ENCODE peak calls at places on chromosome 12, in ten cellular contexts. R is hippocampal formation, O is substantia nigra, K is Peyer's patch, T is germinal center, X is NCI-H1417, Y is activated T-cell treated with anti-CD3 and anti-CD28 coated beads for 24 hours, J is NCI-H524, Z is SK-N-SH, L is NCI-H446. I is an unnamed sample.

GRCh38 chr12:68481181-68481941 is 129.3 kb upstream of the RAP1B start:
- DNase-seq in R (no peak), O (no peak), K (no peak), T (peak; percentile 21), X (no peak), Y (no peak), J (no peak), Z (no peak), L (no peak), I (no peak)

GRCh38 chr12:109741970-109742372 is 28.3 kb downstream of the FAM222A start:
- DNase-seq in R (no peak), O (no peak), K (no peak), T (no peak), X (peak; percentile 37), Y (no peak), J (no peak), Z (peak; percentile 46), L (no peak), I (no peak)

GRCh38 chr12:26970136-26970535 is 31.9 kb downstream of the FGFR1OP2 start:
- DNase-seq in R (no peak), O (no peak), K (no peak), T (no peak), X (no peak), Y (no peak), J (no peak), Z (no peak), L (no peak), I (no peak)

GRCh38 chr12:114316076-114316475 is 89.9 kb downstream of the TBX5 start:
- DNase-seq in R (no peak), O (no peak), K (no peak), T (no peak), X (no peak), Y (no peak), J (no peak), Z (no peak), L (no peak), I (no peak)

GRCh38 chr12:91094036-91094660 is 17.1 kb downstream of the LUM start:
- DNase-seq in R (no peak), O (no peak), K (no peak), T (no peak), X (no peak), Y (no peak), J (no peak), Z (no peak), L (no peak), I (no peak)

GRCh38 chr12:104722541-104723534 is 235.3 kb downstream of the SLC41A2 start:
- DNase-seq in R (no peak), O (no peak), K (no peak), T (no peak), X (peak; percentile 53), Y (no peak), J (peak; percentile 66), Z (peak; percentile 73), L (no peak), I (peak; percentile 29)

GRCh38 chr12:18153826-18154225 is 63.8 kb upstream of the RERGL start:
- DNase-seq in R (no peak), O (no peak), K (no peak), T (no peak), X (peak; percentile 93), Y (no peak), J (no peak), Z (no peak), L (no peak), I (no peak)

GRCh38 chr12:78793491-78793890 is 71.1 kb upstream of the SYT1 start:
- DNase-seq in R (no peak), O (no peak), K (no peak), T (no peak), X (no peak), Y (no peak), J (no peak), Z (no peak), L (no peak), I (no peak)

GRCh38 chr12:753401-754237 is 1.2 kb downstream of the WNK1 start:
- DNase-seq in R (peak; percentile 49), O (peak; percentile 38), K (peak; percentile 63), T (peak; percentile 52), X (peak; percentile 24), Y (peak; percentile 28), J (no peak), Z (peak; percentile 65), L (no peak), I (peak; percentile 35)

GRCh38 chr12:105330938-105331804 is 680 bp downstream of the C12orf75 start:
- DNase-seq in R (no peak), O (no peak), K (peak; percentile 26), T (peak; percentile 56), X (peak; percentile 47), Y (peak; percentile 7), J (no peak), Z (no peak), L (peak; percentile 1), I (peak; percentile 7)

GRCh38 chr12:95796225-95796981 is 5.8 kb upstream of the NTN4 start:
- DNase-seq in R (no peak), O (no peak), K (no peak), T (no peak), X (no peak), Y (no peak), J (no peak), Z (no peak), L (no peak), I (no peak)

GRCh38 chr12:122052285-122052684 is 26.3 kb upstream of the MLXIP start:
- DNase-seq in R (no peak), O (no peak), K (no peak), T (no peak), X (no peak), Y (no peak), J (no peak), Z (no peak), L (no peak), I (no peak)

GRCh38 chr12:50842637-50843493 is at the start of gene TMPRSS12:
- DNase-seq in R (no peak), O (no peak), K (no peak), T (no peak), X (no peak), Y (no peak), J (no peak), Z (no peak), L (no peak), I (no peak)

GRCh38 chr12:46388427-46388992 is 15.9 kb upstream of the SLC38A2 start:
- DNase-seq in R (no peak), O (no peak), K (no peak), T (peak; percentile 32), X (no peak), Y (no peak), J (no peak), Z (no peak), L (no peak), I (peak; percentile 81)

GRCh38 chr12:10771132-10771733 is 31.2 kb downstream of the TAS2R7 start:
- DNase-seq in R (no peak), O (no peak), K (no peak), T (peak; percentile 9), X (peak; percentile 4), Y (no peak), J (peak; percentile 18), Z (peak; percentile 22), L (no peak), I (peak; percentile 27)

GRCh38 chr12:30450872-30451271 is 244.8 kb downstream of the IPO8 start:
- DNase-seq in R (no peak), O (no peak), K (no peak), T (no peak), X (no peak), Y (no peak), J (no peak), Z (peak; percentile 6), L (no peak), I (no peak)

GRCh38 chr12:14910090-14910915 is 24.6 kb upstream of the MGP start:
- DNase-seq in R (no peak), O (no peak), K (no peak), T (no peak), X (no peak), Y (peak; percentile 9), J (no peak), Z (no peak), L (no peak), I (no peak)

GRCh38 chr12:21992823-21993222 is 51.6 kb upstream of the ABCC9 start:
- DNase-seq in R (no peak), O (no peak), K (no peak), T (peak; percentile 6), X (no peak), Y (no peak), J (no peak), Z (no peak), L (no peak), I (no peak)

GRCh38 chr12:26800347-26800746 is 32.6 kb downstream of the ITPR2 start:
- DNase-seq in R (no peak), O (no peak), K (no peak), T (no peak), X (no peak), Y (no peak), J (no peak), Z (no peak), L (no peak), I (no peak)

GRCh38 chr12:120262852-120263724 is 2.4 kb downstream of the PXN start:
- DNase-seq in R (no peak), O (no peak), K (no peak), T (no peak), X (no peak), Y (no peak), J (no peak), Z (no peak), L (no peak), I (no peak)

I was measured in naive B cell.